ENCODE peak calls at places on chromosomes 11 and 22, in five cellular contexts. G is keratinocyte, H is transverse colon, V is kidney, I is WERI-Rb-1. C is an unnamed sample. For H3K36me3, the result is how much of the 10 kb centered on the place peaks cover.

GRCh38 chr22:29230916-29231875 is 25.5 kb downstream of the EMID1 start:
- DNase-seq in G (no peak), I (no peak), H (no peak), V (peak), C (no peak)

GRCh38 chr11:83241291-83241946 is 44.7 kb downstream of the CCDC90B start:
- DNase-seq in H (peak), V (no peak), G (peak), I (peak), C (no peak)

GRCh38 chr11:32434387-32435151 is 770 bp downstream of the WT1 start:
- DNase-seq in G (no peak), V (no peak), H (no peak), I (no peak), C (no peak)

GRCh38 chr11:46697723-46698122 is 2.7 kb downstream of the ARHGAP1 start:
- DNase-seq in V (no peak), I (no peak), H (no peak), G (no peak), C (no peak)

GRCh38 chr22:46813816-46814597 is 51.6 kb downstream of the TBC1D22A start:
- DNase-seq in V (peak), G (no peak), I (no peak), H (no peak), C (no peak)

GRCh38 chr11:69892237-69892985 is 73.2 kb upstream of the FGF3 start:
- DNase-seq in V (peak), G (no peak), I (peak), H (no peak), C (no peak)

GRCh38 chr11:111528557-111528956 is 12.0 kb upstream of the LAYN start:
- DNase-seq in H (no peak), G (no peak), I (no peak), V (no peak), C (no peak)

GRCh38 chr11:120511804-120512726 is 517 bp downstream of the GRIK4 start:
- DNase-seq in H (no peak), G (no peak), V (peak), I (peak), C (no peak)

GRCh38 chr11:121892863-121893262 is 223.2 kb downstream of the BLID start:
- DNase-seq in H (no peak), I (no peak), G (peak), V (no peak), C (no peak)

GRCh38 chr11:61477734-61478148 is 30.8 kb upstream of the LRRC10B start:
- DNase-seq in V (no peak), I (peak), G (no peak), H (peak), C (no peak)

GRCh38 chr11:131695889-131696429 is 325.5 kb downstream of the NTM start:
- DNase-seq in I (no peak), V (no peak), H (no peak), G (no peak), C (no peak)

GRCh38 chr11:31882951-31883392 is 71.8 kb upstream of the PAX6 start:
- DNase-seq in H (no peak), G (no peak), V (no peak), I (no peak), C (no peak)

GRCh38 chr11:551131-551530 is 9.4 kb downstream of the LMNTD2 start:
- DNase-seq in H (no peak), I (no peak), G (no peak), V (no peak), C (no peak)

GRCh38 chr22:50249382-50250248 is 1.4 kb downstream of the HDAC10 start:
- DNase-seq in H (no peak), I (no peak), V (no peak), G (no peak), C (no peak)
- H3K4me3 ChIP-seq in H (no peak), I (peak), V (no peak), G (no peak), C (peak)

GRCh38 chr11:108891143-108891542 is 226.3 kb downstream of the DDX10 start:
- DNase-seq in G (no peak), H (no peak), V (no peak), I (no peak), C (no peak)

GRCh38 chr11:108887436-108888238 is 222.8 kb downstream of the DDX10 start:
- DNase-seq in V (no peak), H (no peak), I (no peak), G (no peak), C (peak)

GRCh38 chr11:108890482-108891092 is 225.7 kb downstream of the DDX10 start:
- DNase-seq in G (no peak), H (no peak), V (no peak), I (no peak), C (no peak)

GRCh38 chr11:108895579-108896480 is 231.0 kb downstream of the DDX10 start:
- DNase-seq in H (no peak), I (no peak), G (no peak), V (no peak), C (no peak)

GRCh38 chr11:108891909-108892511 is 227.1 kb downstream of the DDX10 start:
- DNase-seq in G (no peak), V (no peak), H (no peak), I (no peak), C (no peak)
- TF ChIP-seq CTCF in G (no peak), V (no peak), H (no peak), I (no peak), C (no peak)

GRCh38 chr22:19341500-19341899 is 50.0 kb upstream of the CLTCL1 start:
- DNase-seq in V (no peak), G (no peak), H (no peak), I (no peak), C (no peak)

GRCh38 chr22:19344420-19344819 is 52.9 kb upstream of the CLTCL1 start:
- DNase-seq in I (no peak), G (no peak), V (no peak), H (no peak), C (no peak)

GRCh38 chr22:19346677-19347265 is 55.3 kb upstream of the CLTCL1 start:
- DNase-seq in H (no peak), V (no peak), G (no peak), I (no peak), C (no peak)

GRCh38 chr22:19343470-19343869 is 52.0 kb upstream of the CLTCL1 start:
- DNase-seq in V (no peak), I (no peak), H (no peak), G (no peak), C (no peak)
- H3K36me3 ChIP-seq in V (under half), I (half or more), H (under half), G (under half), C (under half)

GRCh38 chr22:48431014-48431413 is 1396.7 kb downstream of the BRD1 start:
- DNase-seq in G (no peak), H (no peak), V (no peak), I (no peak), C (no peak)
- H3K4me3 ChIP-seq in G (no peak), H (no peak), V (no peak), I (no peak), C (no peak)

GRCh38 chr11:112786196-112786595 is 175.0 kb upstream of the NCAM1 start:
- DNase-seq in H (no peak), G (no peak), V (no peak), I (no peak), C (no peak)

GRCh38 chr11:112785104-112785503 is 176.1 kb upstream of the NCAM1 start:
- DNase-seq in I (no peak), V (no peak), G (no peak), H (no peak), C (no peak)

GRCh38 chr11:112783945-112784322 is 177.3 kb upstream of the NCAM1 start:
- DNase-seq in V (no peak), G (no peak), I (no peak), H (no peak), C (no peak)

GRCh38 chr11:112785717-112786116 is 175.5 kb upstream of the NCAM1 start:
- DNase-seq in H (no peak), I (no peak), V (no peak), G (no peak), C (no peak)

DNA sequence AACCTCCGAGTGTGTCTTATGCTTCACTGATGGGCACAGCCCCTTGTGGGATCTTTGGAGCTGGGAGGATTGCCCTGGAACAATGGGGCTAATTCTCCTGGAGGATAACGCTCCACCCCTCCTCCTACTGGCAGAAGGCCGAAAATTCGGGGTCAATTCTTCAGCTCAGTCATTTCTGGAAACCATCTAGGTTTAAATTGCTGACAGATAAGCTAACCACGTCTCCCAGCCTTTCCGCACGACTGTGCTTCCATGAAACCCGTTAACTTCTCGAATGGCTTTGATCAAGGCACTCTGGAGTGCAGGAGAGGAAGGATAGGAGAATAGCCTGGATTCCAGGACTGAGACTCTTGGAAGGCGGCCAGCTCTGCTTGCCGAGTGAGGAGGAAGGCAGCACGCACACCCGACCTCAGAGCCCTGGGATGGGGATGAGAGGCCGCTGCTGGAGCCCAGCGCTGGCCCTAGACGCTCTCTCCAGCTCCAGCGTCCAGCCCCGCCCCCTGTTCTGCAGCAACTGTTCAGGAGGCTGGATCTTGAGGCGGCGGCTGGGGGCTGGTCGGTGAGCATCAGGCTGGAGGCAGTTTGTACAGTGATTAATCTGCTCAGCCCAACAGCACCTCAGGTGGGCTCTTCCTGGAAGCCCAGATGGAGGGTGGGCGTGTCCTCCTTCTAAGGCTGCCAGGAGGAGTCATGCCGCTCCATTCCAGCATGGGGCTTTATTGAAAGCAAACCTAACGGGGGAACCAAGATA is 176.7 kb upstream of the NCAM1 start:
- DNase-seq in V (peak), H (peak), I (peak), G (no peak), C (no peak)
- TF ChIP-seq CTCF in V (no peak), H (no peak), I (peak), G (no peak), C (no peak)

GRCh38 chr11:65650547-65651338 is 12.0 kb downstream of the RELA start:
- DNase-seq in H (no peak), I (peak), G (no peak), V (peak), C (no peak)

GRCh38 chr11:65651339-65651588 is 11.5 kb downstream of the RELA start:
- DNase-seq in G (no peak), H (no peak), I (no peak), V (no peak), C (no peak)

GRCh38 chr11:65651589-65652510 is 10.9 kb downstream of the RELA start:
- DNase-seq in H (peak), I (no peak), G (no peak), V (peak), C (no peak)

GRCh38 chr11:65648997-65649491 is 11.1 kb downstream of the SIPA1 start:
- DNase-seq in V (peak), G (no peak), H (no peak), I (no peak), C (no peak)

DNA sequence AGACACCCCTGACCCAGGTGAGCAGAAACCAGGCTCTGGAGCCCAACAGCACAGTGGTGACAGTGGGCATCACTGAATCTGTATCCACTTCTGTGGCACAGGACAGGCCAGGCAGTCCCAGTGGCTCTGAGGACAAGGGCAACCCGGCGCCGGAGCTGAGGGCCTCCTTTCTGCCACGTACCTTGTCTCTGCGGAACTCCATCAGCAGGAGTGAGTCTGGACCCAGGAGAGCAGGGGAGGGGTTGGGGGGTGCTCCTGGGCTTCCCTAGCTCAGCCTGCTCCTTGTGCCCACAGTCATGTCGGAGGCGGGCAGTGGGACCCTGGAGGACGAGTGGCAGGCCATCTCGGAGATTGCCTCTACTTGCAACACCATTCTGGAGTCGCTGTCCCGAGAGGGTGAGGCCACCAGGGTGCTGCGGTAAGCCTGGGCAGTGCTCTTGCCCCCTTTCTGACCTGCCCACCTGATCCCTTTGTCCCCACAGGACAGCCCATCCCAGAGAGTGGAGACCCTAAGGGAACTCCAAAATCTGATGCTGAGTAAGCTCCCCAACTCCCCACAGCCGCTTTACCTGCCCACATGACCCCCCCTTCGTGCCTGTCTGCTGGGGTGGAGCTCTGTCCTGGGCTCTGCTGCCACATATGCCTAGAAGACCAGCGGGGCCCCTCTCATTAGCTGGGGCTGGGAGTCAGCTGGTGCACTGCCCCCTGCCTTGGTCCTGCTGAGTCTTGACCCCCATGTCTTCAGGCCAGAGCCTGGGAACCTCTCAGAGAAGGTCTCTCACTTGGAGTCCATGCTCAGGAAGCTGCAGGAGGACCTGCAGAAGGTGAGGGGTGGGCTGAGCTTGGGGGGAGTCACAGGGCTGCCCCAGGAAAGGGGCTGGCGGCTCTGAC is 12.0 kb downstream of the SIPA1 start:
- DNase-seq in V (peak), G (no peak), I (no peak), H (no peak), C (no peak)
- H3K36me3 ChIP-seq in V (under half), G (under half), I (under half), H (under half), C (under half)

DNA sequence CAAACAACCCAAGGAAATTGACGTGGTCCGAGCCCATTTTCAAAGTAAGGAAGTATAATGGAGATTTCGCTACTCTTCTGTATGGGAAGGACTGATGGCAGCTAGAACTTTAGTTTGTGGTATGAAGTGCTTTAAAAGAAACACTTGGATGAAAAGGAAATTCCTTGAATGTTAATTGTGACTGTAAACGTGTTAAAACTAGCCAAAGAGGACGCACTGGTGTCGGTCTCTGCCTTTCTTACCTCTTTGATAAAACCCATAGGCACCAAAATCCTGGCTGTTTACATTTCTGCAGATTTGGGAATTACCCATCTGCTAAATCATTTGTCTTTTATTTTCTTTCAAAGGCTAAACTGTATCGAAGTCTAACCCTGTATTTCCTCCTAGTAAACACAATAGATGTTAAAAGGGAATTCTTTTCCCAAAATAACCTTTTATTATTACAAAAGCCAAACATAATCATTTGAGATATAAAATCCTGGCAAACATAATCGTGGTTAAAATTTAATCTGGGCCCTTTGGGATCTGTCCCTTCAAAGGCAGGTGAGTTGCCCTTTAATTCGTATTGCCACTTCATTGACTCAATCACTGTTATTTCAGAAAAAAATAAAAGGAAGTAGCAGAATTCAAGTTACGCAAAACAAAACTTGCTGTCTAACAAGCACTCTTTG is 2.4 kb downstream of the RASSF10 start:
- DNase-seq in V (no peak), I (no peak), H (no peak), G (no peak), C (no peak)
- H3K4me3 ChIP-seq in V (peak), I (no peak), H (no peak), G (peak), C (no peak)

C was measured in BJ.